ENCODE peak calls at places on chromosomes 3 and 15, in seven cellular contexts. U is CD8-positive, alpha-beta T cell; P is effector memory CD4-positive, alpha-beta T cell; Y is lower lobe of right lung; T is GM12878; G is MM.1S; B is heart left ventricle. F is an unnamed sample. For H3K9me3, the result is how much of the 10 kb centered on the place peaks cover.

GRCh38 chr3:135895106-135895733 is 70.3 kb upstream of the PPP2R3A start:
- DNase-seq in U (no peak), G (peak), T (peak), P (no peak), Y (peak), B (peak), F (peak)

GRCh38 chr3:144770291-144770690 is 798.7 kb downstream of the DIPK2A start:
- DNase-seq in T (no peak), B (no peak), P (no peak), G (no peak), U (no peak), Y (no peak), F (no peak)

GRCh38 chr3:123271466-123272159 is 69.9 kb downstream of the SEC22A start:
- DNase-seq in T (no peak), Y (no peak), U (no peak), G (no peak), B (no peak), P (no peak), F (no peak)

GRCh38 chr3:189584609-189585008 is 46.6 kb upstream of the TP63 start:
- DNase-seq in T (no peak), B (no peak), G (no peak), Y (no peak), U (no peak), P (no peak), F (no peak)

GRCh38 chr3:177281292-177281942 is 84.1 kb upstream of the TBL1XR1 start:
- DNase-seq in B (no peak), P (no peak), T (no peak), U (no peak), G (no peak), Y (no peak), F (no peak)

GRCh38 chr15:78302579-78302978 is 3.2 kb upstream of the SKIC8 start:
- DNase-seq in U (no peak), P (no peak), G (no peak), Y (no peak), T (no peak), B (no peak), F (no peak)

GRCh38 chr3:141278196-141279073 is 46.8 kb downstream of the PXYLP1 start:
- DNase-seq in T (no peak), B (no peak), U (no peak), G (no peak), P (no peak), Y (no peak), F (no peak)

GRCh38 chr3:56855856-56856538 is 54.2 kb upstream of the ARHGEF3 start:
- DNase-seq in P (no peak), U (peak), B (no peak), G (peak), Y (peak), T (no peak), F (no peak)

GRCh38 chr15:88646951-88647350 is 8.1 kb downstream of the ISG20 start:
- DNase-seq in B (no peak), Y (no peak), T (no peak), G (no peak), P (no peak), U (no peak), F (no peak)

GRCh38 chr3:119173325-119173724 is at the start of gene UPK1B:
- DNase-seq in B (no peak), Y (no peak), G (no peak), T (no peak), P (no peak), U (no peak), F (no peak)

GRCh38 chr3:79414821-79415220 is 353.0 kb downstream of the ROBO1 start:
- DNase-seq in G (no peak), T (no peak), B (no peak), P (no peak), U (no peak), Y (no peak), F (no peak)

GRCh38 chr15:101841656-101842055 is 29.7 kb downstream of the OR4F15 start:
- DNase-seq in B (no peak), Y (no peak), G (no peak), P (no peak), T (no peak), U (no peak), F (no peak)

GRCh38 chr3:12180218-12180617 is 21.5 kb upstream of the TIMP4 start:
- DNase-seq in U (no peak), P (no peak), B (peak), G (no peak), Y (peak), T (no peak), F (peak)

GRCh38 chr3:172709776-172710708 is 825 bp downstream of the NCEH1 start:
- DNase-seq in T (no peak), U (no peak), P (no peak), B (peak), Y (peak), G (peak), F (peak)

GRCh38 chr15:80031841-80032240 is 27.6 kb upstream of the ZFAND6 start:
- DNase-seq in G (peak), Y (no peak), T (no peak), B (no peak), P (no peak), U (no peak), F (no peak)

GRCh38 chr3:155018621-155019330 is 61.3 kb upstream of the MME start:
- DNase-seq in B (no peak), P (no peak), T (no peak), G (no peak), U (no peak), Y (no peak), F (no peak)

GRCh38 chr3:195149292-195149691 is 121.7 kb downstream of the XXYLT1 start:
- DNase-seq in P (no peak), Y (no peak), G (no peak), T (no peak), U (no peak), B (no peak), F (no peak)

GRCh38 chr3:107956991-107957467 is 133.8 kb downstream of the CD47 start:
- DNase-seq in Y (peak), G (no peak), B (peak), T (no peak), P (no peak), U (no peak), F (peak)

GRCh38 chr3:46858996-46859710 is 4.1 kb downstream of the MYL3 start:
- DNase-seq in B (peak), U (peak), P (no peak), G (no peak), Y (peak), T (no peak), F (peak)

GRCh38 chr3:44554626-44555592 is at the start of gene ZKSCAN7:
- DNase-seq in U (peak), B (peak), Y (peak), T (no peak), P (no peak), G (no peak), F (peak)

GRCh38 chr3:13346481-13347389 is 73.4 kb downstream of the NUP210 start:
- DNase-seq in U (peak), P (peak), G (no peak), Y (no peak), B (peak), T (no peak), F (no peak)

GRCh38 chr3:50167069-50167781 is 12.1 kb downstream of the SEMA3F start:
- DNase-seq in T (no peak), Y (no peak), U (no peak), G (no peak), P (no peak), B (no peak), F (no peak)

GRCh38 chr3:175737646-175738572 is 878.8 kb downstream of the NAALADL2 start:
- DNase-seq in T (no peak), Y (no peak), U (peak), P (no peak), G (no peak), B (no peak), F (no peak)

GRCh38 chr3:56314842-56315241 is 153.4 kb downstream of the ERC2 start:
- DNase-seq in G (no peak), P (no peak), T (no peak), U (no peak), B (no peak), Y (no peak), F (no peak)

GRCh38 chr3:55488398-55489055 is 1.4 kb upstream of the WNT5A start:
- DNase-seq in T (peak), P (no peak), Y (peak), G (peak), U (no peak), B (peak), F (peak)

GRCh38 chr3:110684436-110684835 is 387.2 kb upstream of the NECTIN3 start:
- DNase-seq in B (no peak), T (no peak), Y (no peak), U (no peak), P (no peak), G (no peak), F (no peak)

GRCh38 chr3:37905987-37906674 is 44.5 kb downstream of the CTDSPL start:
- DNase-seq in U (no peak), Y (no peak), P (no peak), B (peak), T (no peak), G (no peak), F (no peak)

GRCh38 chr3:173402656-173403055 is 5.1 kb downstream of the NLGN1 start:
- DNase-seq in G (no peak), U (no peak), P (no peak), T (no peak), B (no peak), Y (no peak), F (no peak)

GRCh38 chr3:155195558-155195957 is 97.9 kb downstream of the STRIT1 start:
- DNase-seq in B (no peak), T (no peak), G (no peak), P (no peak), U (no peak), Y (no peak), F (no peak)

DNA sequence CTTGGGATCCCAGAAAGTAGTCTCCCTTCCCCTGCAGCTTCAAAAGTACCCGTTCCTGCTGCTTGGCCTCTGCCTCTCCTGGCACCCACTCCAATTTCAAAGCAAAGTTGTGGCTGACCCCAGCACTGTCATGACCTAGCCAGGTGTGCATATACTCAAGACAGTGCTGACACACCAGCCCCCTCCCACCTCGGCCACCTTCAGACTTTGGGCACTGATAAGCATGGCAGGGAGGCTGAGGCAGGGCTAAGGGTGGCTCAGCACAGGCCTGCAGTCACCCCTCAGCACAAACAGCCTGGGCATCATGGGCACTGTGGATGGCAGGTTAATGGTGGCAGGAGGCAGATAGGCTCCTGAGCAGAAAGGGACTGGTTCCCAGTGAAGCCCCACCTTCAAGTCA is 94.3 kb downstream of the TPRA1 start:
- DNase-seq in U (no peak), B (no peak), Y (no peak), G (no peak), T (no peak), P (no peak), F (no peak)
- H3K9me3 ChIP-seq in U (under half), B (under half), Y (under half), G (under half), T (under half), P (under half), F (under half)

DNA sequence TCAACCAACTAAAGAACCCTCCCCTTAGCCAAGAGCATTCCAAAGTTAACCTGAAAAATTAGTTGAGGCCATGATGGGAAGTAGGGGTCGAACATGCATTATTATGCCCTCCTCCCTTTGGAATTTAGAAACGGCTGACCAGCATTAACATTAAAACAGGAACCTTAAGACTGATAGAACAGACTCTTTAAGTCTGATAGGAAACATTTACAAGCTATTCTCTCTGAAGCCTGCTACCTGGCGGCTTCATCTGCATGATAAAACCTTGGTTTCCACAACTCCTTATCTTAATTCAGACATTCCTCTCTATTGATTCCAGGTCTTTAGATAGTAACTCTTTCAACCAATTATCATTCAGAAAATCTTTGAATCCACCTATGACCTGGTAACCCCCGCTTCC is 331.0 kb downstream of the CGGBP1 start:
- DNase-seq in T (no peak), B (no peak), U (no peak), G (no peak), P (no peak), Y (no peak), F (no peak)
- H3K9me3 ChIP-seq in T (under half), B (under half), U (under half), G (under half), P (under half), Y (under half), F (under half)

GRCh38 chr15:99594916-99595315 is 29.1 kb downstream of the MEF2A start:
- DNase-seq in G (no peak), P (no peak), Y (no peak), U (no peak), T (no peak), B (no peak), F (no peak)
- H3K9me3 ChIP-seq in G (under half), P (under half), Y (under half), U (under half), T (under half), B (under half), F (under half)

DNA sequence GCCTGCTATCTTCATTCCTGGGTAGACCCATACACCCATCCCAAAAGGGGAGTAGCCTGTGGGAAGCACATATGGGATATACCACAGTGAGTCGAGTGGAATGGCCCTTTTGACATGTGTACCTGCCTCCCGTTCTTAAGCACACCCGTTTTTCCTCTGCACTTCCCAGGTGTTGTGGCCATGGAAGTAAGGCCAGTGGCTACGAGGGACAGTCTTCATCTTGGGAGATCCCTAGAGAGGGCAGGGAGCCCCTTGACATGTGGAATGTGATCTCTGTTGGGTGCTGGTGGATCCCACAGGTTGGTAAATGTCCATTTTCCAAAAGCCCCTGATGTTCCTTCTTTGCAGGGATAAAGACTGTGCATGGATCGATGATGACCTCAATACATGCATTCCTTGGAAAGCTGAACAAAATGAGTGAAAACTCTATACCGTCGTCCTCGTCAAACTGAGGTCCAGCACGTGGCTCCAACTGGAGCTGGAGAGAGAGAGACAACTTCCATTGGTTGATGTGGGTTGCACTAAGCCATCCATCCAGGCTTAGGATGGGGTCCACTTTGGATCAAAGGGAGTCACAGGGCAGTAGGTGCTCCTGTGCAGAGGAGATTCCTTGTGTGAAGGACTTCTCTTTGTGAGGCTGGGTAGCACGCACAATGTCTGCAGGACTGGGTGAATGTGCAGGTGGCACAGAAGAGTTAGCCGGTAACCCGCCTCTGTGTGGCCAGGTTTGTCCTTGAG is 136.8 kb downstream of the SNRPN start:
- DNase-seq in G (no peak), U (no peak), P (no peak), T (no peak), Y (no peak), B (no peak), F (no peak)
- H3K9me3 ChIP-seq in G (under half), U (under half), P (under half), T (under half), Y (half or more), B (under half), F (half or more)

GRCh38 chr3:149828390-149828789 is 15.4 kb downstream of the RNF13 start:
- DNase-seq in B (no peak), T (no peak), U (no peak), G (no peak), Y (no peak), P (no peak), F (no peak)

GRCh38 chr3:149833241-149833640 is 20.2 kb downstream of the RNF13 start:
- DNase-seq in Y (no peak), T (no peak), B (no peak), U (no peak), G (no peak), P (no peak), F (no peak)

GRCh38 chr3:149830902-149831301 is 17.9 kb downstream of the RNF13 start:
- DNase-seq in T (no peak), Y (no peak), B (no peak), P (no peak), U (no peak), G (no peak), F (no peak)

GRCh38 chr3:149831321-149831720 is 18.3 kb downstream of the RNF13 start:
- DNase-seq in G (no peak), U (no peak), T (no peak), Y (no peak), P (no peak), B (no peak), F (no peak)

DNA sequence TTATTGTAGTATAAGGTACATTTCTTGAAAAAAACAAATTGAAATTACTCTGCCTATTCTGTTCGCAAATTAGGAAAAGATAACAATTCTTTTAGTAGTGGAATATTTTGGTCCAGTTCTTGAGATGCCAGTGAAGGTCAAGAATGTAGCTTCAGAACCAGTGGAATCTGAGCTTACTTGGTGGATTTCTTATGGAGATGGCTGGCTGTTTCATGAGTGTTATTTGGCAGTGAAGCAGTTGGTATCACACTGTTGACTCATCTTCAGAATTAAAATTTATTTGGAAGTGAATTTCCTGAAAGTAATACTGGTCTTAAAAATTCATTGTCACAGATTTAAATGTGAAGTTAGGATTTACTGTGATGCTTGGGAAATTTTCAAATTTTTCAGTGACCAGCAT is 19.1 kb downstream of the RNF13 start:
- DNase-seq in Y (no peak), P (no peak), T (no peak), G (no peak), U (no peak), B (no peak), F (no peak)
- H3K9me3 ChIP-seq in Y (under half), P (under half), T (under half), G (under half), U (under half), B (under half), F (under half)

DNA sequence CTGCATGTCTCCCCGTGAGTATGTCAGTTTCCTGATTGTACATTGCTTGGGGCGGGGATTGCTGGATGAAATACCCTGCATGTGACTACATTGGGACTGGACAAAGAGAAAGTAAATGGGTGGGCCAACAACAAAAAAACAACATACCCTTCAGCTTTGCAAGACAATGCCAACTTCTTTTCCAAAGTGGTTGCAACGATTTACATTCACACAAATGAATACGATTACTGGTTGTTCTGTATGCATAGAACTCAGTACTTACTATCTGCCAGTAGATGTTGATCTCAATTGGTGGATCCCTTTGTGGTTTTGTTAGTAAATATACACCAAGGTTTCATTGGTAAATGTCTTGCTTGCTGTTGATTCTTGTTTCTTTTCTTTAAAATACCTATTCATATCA is 908.4 kb downstream of the AGBL1 start:
- DNase-seq in P (no peak), U (no peak), B (no peak), Y (no peak), T (no peak), G (no peak), F (no peak)
- H3K9me3 ChIP-seq in P (under half), U (under half), B (under half), Y (under half), T (under half), G (under half), F (under half)

DNA sequence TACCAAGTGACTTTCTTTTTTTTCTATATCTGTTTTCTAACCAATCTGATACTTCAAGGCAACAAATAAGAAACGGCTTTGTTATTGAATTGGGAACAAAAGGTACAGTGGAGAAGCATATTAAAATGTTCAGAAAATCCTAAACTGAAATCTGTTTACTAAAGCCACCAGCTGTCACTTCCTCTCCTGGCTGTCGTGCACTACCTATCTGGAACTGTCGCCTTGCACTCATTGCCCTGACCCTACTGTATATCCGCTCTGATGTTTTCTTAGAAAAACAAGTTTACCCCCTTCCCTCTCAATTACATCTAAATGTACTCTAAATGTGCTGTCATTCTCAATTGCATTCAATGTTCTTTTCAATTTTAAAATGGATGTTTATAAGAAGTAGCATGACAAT is 439.8 kb upstream of the ARRDC4 start:
- DNase-seq in U (no peak), G (no peak), B (no peak), P (no peak), T (no peak), Y (no peak), F (no peak)
- H3K9me3 ChIP-seq in U (under half), G (under half), B (under half), P (under half), T (under half), Y (under half), F (under half)

GRCh38 chr15:20358066-20358780 is 183.4 kb downstream of the GOLGA6L6 start:
- DNase-seq in B (peak), P (no peak), G (no peak), U (no peak), T (no peak), Y (peak), F (peak)
- H3K9me3 ChIP-seq in B (under half), P (under half), G (under half), U (under half), T (under half), Y (under half), F (under half)

DNA sequence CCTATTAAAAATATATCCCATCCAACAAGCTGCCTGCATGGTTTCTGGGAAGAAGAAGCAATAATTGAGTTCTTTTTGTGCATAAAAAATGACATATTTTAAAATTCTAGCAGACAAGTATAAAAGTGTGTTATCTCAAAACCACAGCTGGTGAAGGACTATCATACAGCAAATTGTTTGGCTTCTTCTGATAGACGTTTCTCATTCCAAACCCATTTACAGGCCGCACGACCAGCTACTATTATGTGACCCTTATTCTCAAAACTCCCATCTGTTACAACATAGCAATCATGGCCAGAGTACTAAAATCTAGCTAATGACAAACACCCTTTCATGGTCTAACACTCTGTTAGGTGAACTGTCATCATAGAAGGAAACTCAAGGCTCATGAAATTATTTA is 21.7 kb downstream of the ETFA start:
- DNase-seq in T (no peak), B (no peak), U (no peak), G (no peak), P (no peak), Y (no peak), F (no peak)
- H3K9me3 ChIP-seq in T (under half), B (under half), U (under half), G (under half), P (under half), Y (under half), F (under half)

GRCh38 chr3:45571216-45571615 is 23.3 kb upstream of the LIMD1 start:
- DNase-seq in P (no peak), G (no peak), Y (no peak), U (no peak), T (no peak), B (no peak), F (no peak)
- H3K9me3 ChIP-seq in P (under half), G (under half), Y (under half), U (under half), T (under half), B (under half), F (under half)